ENCODE peak calls at places on chromosomes 2 and 18, in four cellular contexts. F is fibroblast of pulmonary artery; B is stimulated activated CD8-positive, alpha-beta memory T cell treated with anti-CD3 and anti-CD28 coated beads, Interleukin-7, amount 100 ng/mL, for 4 hours; I is AG09309. K is an unnamed sample.

GRCh38 chr2:182038579-182038978 is 52.9 kb downstream of the PPP1R1C start:
- DNase-seq in B (no peak), F (peak), I (no peak), K (no peak)

GRCh38 chr2:173874899-173875247 is 90.3 kb downstream of the SP3 start:
- DNase-seq in F (no peak), I (no peak), B (no peak), K (no peak)

GRCh38 chr2:29519996-29520395 is 401.4 kb downstream of the ALK start:
- DNase-seq in I (peak), F (peak), B (no peak), K (no peak)

GRCh38 chr2:236052206-236052605 is 116.0 kb downstream of the GBX2 start:
- DNase-seq in F (no peak), I (no peak), B (no peak), K (no peak)

GRCh38 chr18:8943900-8944870 is 158.3 kb upstream of the NDUFV2 start:
- DNase-seq in I (peak), F (peak), B (no peak), K (no peak)

GRCh38 chr2:200065477-200065876 is 110.1 kb downstream of the MAIP1 start:
- DNase-seq in F (no peak), I (no peak), B (no peak), K (no peak)

GRCh38 chr2:37324536-37324785 is 172 bp downstream of the PRKD3 start:
- DNase-seq in B (peak), F (peak), I (no peak), K (no peak)

GRCh38 chr2:219402665-219403515 is 15.2 kb upstream of the DNPEP start:
- DNase-seq in B (peak), I (peak), F (peak), K (no peak)

GRCh38 chr2:170073288-170073687 is 104.7 kb upstream of the MYO3B start:
- DNase-seq in B (no peak), I (peak), F (peak), K (no peak)

GRCh38 chr2:202494856-202495604 is 118.9 kb downstream of the BMPR2 start:
- DNase-seq in F (no peak), I (no peak), B (no peak), K (no peak)

GRCh38 chr18:58858591-58859468 is 5.8 kb upstream of the ZNF532 start:
- DNase-seq in I (no peak), B (no peak), F (peak), K (no peak)

GRCh38 chr2:163953390-163953907 is 217.6 kb upstream of the FIGN start:
- DNase-seq in I (no peak), F (no peak), B (no peak), K (no peak)

GRCh38 chr2:54809814-54810213 is 86.4 kb downstream of the EML6 start:
- DNase-seq in B (no peak), F (peak), I (no peak), K (no peak)

GRCh38 chr2:60806988-60807681 is 51.1 kb downstream of the PAPOLG start:
- DNase-seq in I (peak), B (peak), F (peak), K (no peak)

GRCh38 chr2:195768454-195768853 is 111.4 kb downstream of the SLC39A10 start:
- DNase-seq in B (no peak), I (no peak), F (no peak), K (no peak)

GRCh38 chr18:63775166-63775730 is at the start of gene SERPINB7:
- DNase-seq in F (peak), B (no peak), I (peak), K (no peak)

GRCh38 chr2:201959626-201960025 is 74.0 kb upstream of the FZD7 start:
- DNase-seq in I (peak), B (no peak), F (no peak), K (no peak)